ENCODE peak calls at places on chromosomes 3 and 15, in ten cellular contexts. One of them, this sample, is unnamed.

GRCh38 chr15:54082836-54083492 is 104.7 kb downstream of the UNC13C start:
- DNase-seq in activated CD8-positive, alpha-beta memory T cell treated with anti-CD3 and anti-CD28 coated beads for 1 hour: no peak
- DNase-seq in aorta: no peak
- DNase-seq in LoVo: no peak
- DNase-seq in A172: no peak
- DNase-seq in dorsolateral prefrontal cortex: no peak
- DNase-seq in gastrocnemius medialis: no peak
- DNase-seq in renal cortical epithelial cell: peak
- DNase-seq in bronchial epithelial cell: peak
- DNase-seq in stimulated activated CD8-positive, alpha-beta memory T cell treated with anti-CD3 and anti-CD28 coated beads, Interleukin-15, amount 100 ng/mL, for 1 hour: no peak
- DNase-seq in this sample: peak

GRCh38 chr3:71369733-71370391 is 213.7 kb downstream of the FOXP1 start:
- DNase-seq in stimulated activated CD8-positive, alpha-beta memory T cell treated with anti-CD3 and anti-CD28 coated beads, Interleukin-15, amount 100 ng/mL, for 1 hour: no peak
- DNase-seq in dorsolateral prefrontal cortex: no peak
- DNase-seq in aorta: no peak
- DNase-seq in bronchial epithelial cell: no peak
- DNase-seq in renal cortical epithelial cell: peak
- DNase-seq in LoVo: no peak
- DNase-seq in gastrocnemius medialis: no peak
- DNase-seq in A172: no peak
- DNase-seq in activated CD8-positive, alpha-beta memory T cell treated with anti-CD3 and anti-CD28 coated beads for 1 hour: no peak
- DNase-seq in this sample: no peak

GRCh38 chr3:65672876-65673815 is 365.6 kb downstream of the MAGI1 start:
- DNase-seq in stimulated activated CD8-positive, alpha-beta memory T cell treated with anti-CD3 and anti-CD28 coated beads, Interleukin-15, amount 100 ng/mL, for 1 hour: no peak
- DNase-seq in gastrocnemius medialis: peak
- DNase-seq in LoVo: peak
- DNase-seq in bronchial epithelial cell: peak
- DNase-seq in A172: peak
- DNase-seq in renal cortical epithelial cell: peak
- DNase-seq in dorsolateral prefrontal cortex: peak
- DNase-seq in aorta: peak
- DNase-seq in activated CD8-positive, alpha-beta memory T cell treated with anti-CD3 and anti-CD28 coated beads for 1 hour: no peak
- DNase-seq in this sample: no peak

GRCh38 chr3:37940242-37940908 is 50.2 kb upstream of the VILL start:
- DNase-seq in dorsolateral prefrontal cortex: no peak
- DNase-seq in gastrocnemius medialis: no peak
- DNase-seq in bronchial epithelial cell: no peak
- DNase-seq in A172: no peak
- DNase-seq in LoVo: no peak
- DNase-seq in aorta: no peak
- DNase-seq in renal cortical epithelial cell: no peak
- DNase-seq in stimulated activated CD8-positive, alpha-beta memory T cell treated with anti-CD3 and anti-CD28 coated beads, Interleukin-15, amount 100 ng/mL, for 1 hour: no peak
- DNase-seq in activated CD8-positive, alpha-beta memory T cell treated with anti-CD3 and anti-CD28 coated beads for 1 hour: no peak
- DNase-seq in this sample: no peak

GRCh38 chr15:25410649-25411048 is 28.2 kb downstream of the UBE3A start:
- DNase-seq in stimulated activated CD8-positive, alpha-beta memory T cell treated with anti-CD3 and anti-CD28 coated beads, Interleukin-15, amount 100 ng/mL, for 1 hour: no peak
- DNase-seq in aorta: no peak
- DNase-seq in renal cortical epithelial cell: no peak
- DNase-seq in bronchial epithelial cell: peak
- DNase-seq in activated CD8-positive, alpha-beta memory T cell treated with anti-CD3 and anti-CD28 coated beads for 1 hour: no peak
- DNase-seq in dorsolateral prefrontal cortex: no peak
- DNase-seq in gastrocnemius medialis: no peak
- DNase-seq in LoVo: no peak
- DNase-seq in A172: no peak
- DNase-seq in this sample: no peak

GRCh38 chr3:80519436-80519835 is 751.6 kb upstream of the ROBO1 start:
- DNase-seq in LoVo: no peak
- DNase-seq in dorsolateral prefrontal cortex: no peak
- DNase-seq in A172: no peak
- DNase-seq in renal cortical epithelial cell: no peak
- DNase-seq in bronchial epithelial cell: no peak
- DNase-seq in gastrocnemius medialis: no peak
- DNase-seq in aorta: no peak
- DNase-seq in stimulated activated CD8-positive, alpha-beta memory T cell treated with anti-CD3 and anti-CD28 coated beads, Interleukin-15, amount 100 ng/mL, for 1 hour: no peak
- DNase-seq in activated CD8-positive, alpha-beta memory T cell treated with anti-CD3 and anti-CD28 coated beads for 1 hour: no peak
- DNase-seq in this sample: no peak

GRCh38 chr3:170953736-170954135 is 45.3 kb upstream of the EIF5A2 start:
- DNase-seq in dorsolateral prefrontal cortex: peak
- DNase-seq in gastrocnemius medialis: no peak
- DNase-seq in stimulated activated CD8-positive, alpha-beta memory T cell treated with anti-CD3 and anti-CD28 coated beads, Interleukin-15, amount 100 ng/mL, for 1 hour: no peak
- DNase-seq in renal cortical epithelial cell: no peak
- DNase-seq in LoVo: no peak
- DNase-seq in activated CD8-positive, alpha-beta memory T cell treated with anti-CD3 and anti-CD28 coated beads for 1 hour: no peak
- DNase-seq in bronchial epithelial cell: no peak
- DNase-seq in aorta: no peak
- DNase-seq in A172: no peak
- DNase-seq in this sample: no peak

GRCh38 chr3:111735271-111735758 is 123.8 kb upstream of the PHLDB2 start:
- DNase-seq in stimulated activated CD8-positive, alpha-beta memory T cell treated with anti-CD3 and anti-CD28 coated beads, Interleukin-15, amount 100 ng/mL, for 1 hour: no peak
- DNase-seq in LoVo: peak
- DNase-seq in renal cortical epithelial cell: peak
- DNase-seq in gastrocnemius medialis: no peak
- DNase-seq in aorta: no peak
- DNase-seq in activated CD8-positive, alpha-beta memory T cell treated with anti-CD3 and anti-CD28 coated beads for 1 hour: no peak
- DNase-seq in dorsolateral prefrontal cortex: no peak
- DNase-seq in A172: peak
- DNase-seq in bronchial epithelial cell: peak
- DNase-seq in this sample: no peak

GRCh38 chr15:39195988-39196486 is 384.8 kb upstream of the THBS1 start:
- DNase-seq in LoVo: peak
- DNase-seq in renal cortical epithelial cell: peak
- DNase-seq in stimulated activated CD8-positive, alpha-beta memory T cell treated with anti-CD3 and anti-CD28 coated beads, Interleukin-15, amount 100 ng/mL, for 1 hour: no peak
- DNase-seq in A172: peak
- DNase-seq in activated CD8-positive, alpha-beta memory T cell treated with anti-CD3 and anti-CD28 coated beads for 1 hour: no peak
- DNase-seq in gastrocnemius medialis: no peak
- DNase-seq in dorsolateral prefrontal cortex: no peak
- DNase-seq in bronchial epithelial cell: peak
- DNase-seq in aorta: no peak
- DNase-seq in this sample: no peak

GRCh38 chr15:80059786-80060489 is 462 bp downstream of the ZFAND6 start:
- DNase-seq in gastrocnemius medialis: no peak
- DNase-seq in activated CD8-positive, alpha-beta memory T cell treated with anti-CD3 and anti-CD28 coated beads for 1 hour: peak
- DNase-seq in LoVo: peak
- DNase-seq in bronchial epithelial cell: no peak
- DNase-seq in dorsolateral prefrontal cortex: no peak
- DNase-seq in aorta: no peak
- DNase-seq in renal cortical epithelial cell: no peak
- DNase-seq in stimulated activated CD8-positive, alpha-beta memory T cell treated with anti-CD3 and anti-CD28 coated beads, Interleukin-15, amount 100 ng/mL, for 1 hour: no peak
- DNase-seq in A172: peak
- DNase-seq in this sample: no peak

GRCh38 chr3:3097958-3098357 is 12.2 kb downstream of the IL5RA start:
- DNase-seq in bronchial epithelial cell: no peak
- DNase-seq in stimulated activated CD8-positive, alpha-beta memory T cell treated with anti-CD3 and anti-CD28 coated beads, Interleukin-15, amount 100 ng/mL, for 1 hour: no peak
- DNase-seq in LoVo: no peak
- DNase-seq in gastrocnemius medialis: no peak
- DNase-seq in A172: no peak
- DNase-seq in activated CD8-positive, alpha-beta memory T cell treated with anti-CD3 and anti-CD28 coated beads for 1 hour: no peak
- DNase-seq in aorta: no peak
- DNase-seq in dorsolateral prefrontal cortex: no peak
- DNase-seq in renal cortical epithelial cell: no peak
- DNase-seq in this sample: no peak

GRCh38 chr15:40055576-40056293 is 16.8 kb upstream of the SRP14 start:
- DNase-seq in A172: no peak
- DNase-seq in bronchial epithelial cell: no peak
- DNase-seq in stimulated activated CD8-positive, alpha-beta memory T cell treated with anti-CD3 and anti-CD28 coated beads, Interleukin-15, amount 100 ng/mL, for 1 hour: no peak
- DNase-seq in aorta: no peak
- DNase-seq in activated CD8-positive, alpha-beta memory T cell treated with anti-CD3 and anti-CD28 coated beads for 1 hour: no peak
- DNase-seq in gastrocnemius medialis: peak
- DNase-seq in LoVo: no peak
- DNase-seq in dorsolateral prefrontal cortex: no peak
- DNase-seq in renal cortical epithelial cell: no peak
- DNase-seq in this sample: no peak

GRCh38 chr3:70120360-70120966 is 120.9 kb downstream of the SAMMSON start:
- DNase-seq in aorta: peak
- DNase-seq in LoVo: peak
- DNase-seq in bronchial epithelial cell: peak
- DNase-seq in A172: peak
- DNase-seq in renal cortical epithelial cell: peak
- DNase-seq in activated CD8-positive, alpha-beta memory T cell treated with anti-CD3 and anti-CD28 coated beads for 1 hour: no peak
- DNase-seq in gastrocnemius medialis: peak
- DNase-seq in stimulated activated CD8-positive, alpha-beta memory T cell treated with anti-CD3 and anti-CD28 coated beads, Interleukin-15, amount 100 ng/mL, for 1 hour: peak
- DNase-seq in dorsolateral prefrontal cortex: no peak
- DNase-seq in this sample: peak

GRCh38 chr3:45547202-45547701 is 47.3 kb upstream of the LIMD1 start:
- DNase-seq in aorta: peak
- DNase-seq in stimulated activated CD8-positive, alpha-beta memory T cell treated with anti-CD3 and anti-CD28 coated beads, Interleukin-15, amount 100 ng/mL, for 1 hour: no peak
- DNase-seq in LoVo: no peak
- DNase-seq in dorsolateral prefrontal cortex: no peak
- DNase-seq in A172: no peak
- DNase-seq in renal cortical epithelial cell: no peak
- DNase-seq in bronchial epithelial cell: no peak
- DNase-seq in activated CD8-positive, alpha-beta memory T cell treated with anti-CD3 and anti-CD28 coated beads for 1 hour: no peak
- DNase-seq in gastrocnemius medialis: peak
- DNase-seq in this sample: no peak

GRCh38 chr15:29924750-29925149 is 102.5 kb upstream of the TJP1 start:
- DNase-seq in renal cortical epithelial cell: peak
- DNase-seq in bronchial epithelial cell: peak
- DNase-seq in aorta: peak
- DNase-seq in LoVo: peak
- DNase-seq in stimulated activated CD8-positive, alpha-beta memory T cell treated with anti-CD3 and anti-CD28 coated beads, Interleukin-15, amount 100 ng/mL, for 1 hour: no peak
- DNase-seq in gastrocnemius medialis: no peak
- DNase-seq in activated CD8-positive, alpha-beta memory T cell treated with anti-CD3 and anti-CD28 coated beads for 1 hour: no peak
- DNase-seq in dorsolateral prefrontal cortex: no peak
- DNase-seq in A172: peak
- DNase-seq in this sample: no peak

GRCh38 chr15:40471778-40472130 is 970 bp downstream of the CHST14 start:
- DNase-seq in renal cortical epithelial cell: peak
- DNase-seq in aorta: no peak
- DNase-seq in gastrocnemius medialis: no peak
- DNase-seq in stimulated activated CD8-positive, alpha-beta memory T cell treated with anti-CD3 and anti-CD28 coated beads, Interleukin-15, amount 100 ng/mL, for 1 hour: no peak
- DNase-seq in LoVo: peak
- DNase-seq in dorsolateral prefrontal cortex: no peak
- DNase-seq in A172: peak
- DNase-seq in activated CD8-positive, alpha-beta memory T cell treated with anti-CD3 and anti-CD28 coated beads for 1 hour: no peak
- DNase-seq in bronchial epithelial cell: no peak
- DNase-seq in this sample: peak

GRCh38 chr3:55519016-55519415 is 31.9 kb upstream of the WNT5A start:
- DNase-seq in dorsolateral prefrontal cortex: no peak
- DNase-seq in gastrocnemius medialis: no peak
- DNase-seq in aorta: no peak
- DNase-seq in LoVo: no peak
- DNase-seq in renal cortical epithelial cell: peak
- DNase-seq in bronchial epithelial cell: peak
- DNase-seq in stimulated activated CD8-positive, alpha-beta memory T cell treated with anti-CD3 and anti-CD28 coated beads, Interleukin-15, amount 100 ng/mL, for 1 hour: no peak
- DNase-seq in activated CD8-positive, alpha-beta memory T cell treated with anti-CD3 and anti-CD28 coated beads for 1 hour: no peak
- DNase-seq in A172: no peak
- DNase-seq in this sample: no peak

GRCh38 chr15:66703540-66703941 is 1.5 kb downstream of the SMAD6 start:
- DNase-seq in dorsolateral prefrontal cortex: no peak
- DNase-seq in A172: no peak
- DNase-seq in stimulated activated CD8-positive, alpha-beta memory T cell treated with anti-CD3 and anti-CD28 coated beads, Interleukin-15, amount 100 ng/mL, for 1 hour: no peak
- DNase-seq in LoVo: peak
- DNase-seq in renal cortical epithelial cell: no peak
- DNase-seq in gastrocnemius medialis: peak
- DNase-seq in activated CD8-positive, alpha-beta memory T cell treated with anti-CD3 and anti-CD28 coated beads for 1 hour: no peak
- DNase-seq in bronchial epithelial cell: no peak
- DNase-seq in aorta: peak
- DNase-seq in this sample: peak

GRCh38 chr15:40137907-40138570 is 22.8 kb upstream of the BUB1B start:
- DNase-seq in stimulated activated CD8-positive, alpha-beta memory T cell treated with anti-CD3 and anti-CD28 coated beads, Interleukin-15, amount 100 ng/mL, for 1 hour: no peak
- DNase-seq in renal cortical epithelial cell: no peak
- DNase-seq in bronchial epithelial cell: no peak
- DNase-seq in activated CD8-positive, alpha-beta memory T cell treated with anti-CD3 and anti-CD28 coated beads for 1 hour: no peak
- DNase-seq in gastrocnemius medialis: no peak
- DNase-seq in A172: no peak
- DNase-seq in LoVo: no peak
- DNase-seq in aorta: no peak
- DNase-seq in dorsolateral prefrontal cortex: no peak
- DNase-seq in this sample: no peak

GRCh38 chr15:81253846-81254245 is 57.2 kb downstream of the IL16 start:
- DNase-seq in LoVo: no peak
- DNase-seq in aorta: no peak
- DNase-seq in bronchial epithelial cell: no peak
- DNase-seq in A172: no peak
- DNase-seq in activated CD8-positive, alpha-beta memory T cell treated with anti-CD3 and anti-CD28 coated beads for 1 hour: no peak
- DNase-seq in stimulated activated CD8-positive, alpha-beta memory T cell treated with anti-CD3 and anti-CD28 coated beads, Interleukin-15, amount 100 ng/mL, for 1 hour: no peak
- DNase-seq in renal cortical epithelial cell: no peak
- DNase-seq in gastrocnemius medialis: no peak
- DNase-seq in dorsolateral prefrontal cortex: no peak
- DNase-seq in this sample: no peak

GRCh38 chr3:112640333-112640863 is 545 bp downstream of the CCDC80 start:
- DNase-seq in stimulated activated CD8-positive, alpha-beta memory T cell treated with anti-CD3 and anti-CD28 coated beads, Interleukin-15, amount 100 ng/mL, for 1 hour: no peak
- DNase-seq in dorsolateral prefrontal cortex: no peak
- DNase-seq in LoVo: no peak
- DNase-seq in renal cortical epithelial cell: peak
- DNase-seq in activated CD8-positive, alpha-beta memory T cell treated with anti-CD3 and anti-CD28 coated beads for 1 hour: no peak
- DNase-seq in aorta: no peak
- DNase-seq in gastrocnemius medialis: no peak
- DNase-seq in A172: peak
- DNase-seq in bronchial epithelial cell: peak
- DNase-seq in this sample: no peak

GRCh38 chr3:31029756-31030155 is 135.3 kb upstream of the GADL1 start:
- DNase-seq in dorsolateral prefrontal cortex: no peak
- DNase-seq in LoVo: no peak
- DNase-seq in renal cortical epithelial cell: peak
- DNase-seq in stimulated activated CD8-positive, alpha-beta memory T cell treated with anti-CD3 and anti-CD28 coated beads, Interleukin-15, amount 100 ng/mL, for 1 hour: no peak
- DNase-seq in aorta: no peak
- DNase-seq in gastrocnemius medialis: no peak
- DNase-seq in activated CD8-positive, alpha-beta memory T cell treated with anti-CD3 and anti-CD28 coated beads for 1 hour: no peak
- DNase-seq in bronchial epithelial cell: no peak
- DNase-seq in A172: no peak
- DNase-seq in this sample: no peak

GRCh38 chr3:105130911-105131310 is 235.8 kb upstream of the ALCAM start:
- DNase-seq in stimulated activated CD8-positive, alpha-beta memory T cell treated with anti-CD3 and anti-CD28 coated beads, Interleukin-15, amount 100 ng/mL, for 1 hour: no peak
- DNase-seq in renal cortical epithelial cell: no peak
- DNase-seq in aorta: no peak
- DNase-seq in LoVo: no peak
- DNase-seq in activated CD8-positive, alpha-beta memory T cell treated with anti-CD3 and anti-CD28 coated beads for 1 hour: no peak
- DNase-seq in dorsolateral prefrontal cortex: no peak
- DNase-seq in gastrocnemius medialis: no peak
- DNase-seq in bronchial epithelial cell: no peak
- DNase-seq in A172: no peak
- DNase-seq in this sample: no peak

GRCh38 chr15:92365079-92365478 is 28.6 kb upstream of the ST8SIA2 start:
- DNase-seq in aorta: no peak
- DNase-seq in bronchial epithelial cell: peak
- DNase-seq in stimulated activated CD8-positive, alpha-beta memory T cell treated with anti-CD3 and anti-CD28 coated beads, Interleukin-15, amount 100 ng/mL, for 1 hour: no peak
- DNase-seq in activated CD8-positive, alpha-beta memory T cell treated with anti-CD3 and anti-CD28 coated beads for 1 hour: no peak
- DNase-seq in gastrocnemius medialis: no peak
- DNase-seq in dorsolateral prefrontal cortex: no peak
- DNase-seq in A172: peak
- DNase-seq in LoVo: no peak
- DNase-seq in renal cortical epithelial cell: peak
- DNase-seq in this sample: no peak

GRCh38 chr3:149363053-149363452 is 14.4 kb downstream of the TM4SF1 start:
- DNase-seq in dorsolateral prefrontal cortex: no peak
- DNase-seq in aorta: no peak
- DNase-seq in renal cortical epithelial cell: peak
- DNase-seq in activated CD8-positive, alpha-beta memory T cell treated with anti-CD3 and anti-CD28 coated beads for 1 hour: no peak
- DNase-seq in gastrocnemius medialis: no peak
- DNase-seq in A172: no peak
- DNase-seq in bronchial epithelial cell: peak
- DNase-seq in LoVo: no peak
- DNase-seq in stimulated activated CD8-positive, alpha-beta memory T cell treated with anti-CD3 and anti-CD28 coated beads, Interleukin-15, amount 100 ng/mL, for 1 hour: no peak
- DNase-seq in this sample: no peak

GRCh38 chr3:28606283-28606682 is 257.7 kb upstream of the AZI2 start:
- DNase-seq in LoVo: no peak
- DNase-seq in A172: no peak
- DNase-seq in stimulated activated CD8-positive, alpha-beta memory T cell treated with anti-CD3 and anti-CD28 coated beads, Interleukin-15, amount 100 ng/mL, for 1 hour: no peak
- DNase-seq in activated CD8-positive, alpha-beta memory T cell treated with anti-CD3 and anti-CD28 coated beads for 1 hour: no peak
- DNase-seq in gastrocnemius medialis: no peak
- DNase-seq in renal cortical epithelial cell: no peak
- DNase-seq in aorta: no peak
- DNase-seq in dorsolateral prefrontal cortex: no peak
- DNase-seq in bronchial epithelial cell: no peak
- DNase-seq in this sample: no peak

GRCh38 chr15:26392956-26393355 is 379.9 kb downstream of the GABRB3 start:
- DNase-seq in gastrocnemius medialis: no peak
- DNase-seq in LoVo: no peak
- DNase-seq in activated CD8-positive, alpha-beta memory T cell treated with anti-CD3 and anti-CD28 coated beads for 1 hour: no peak
- DNase-seq in dorsolateral prefrontal cortex: no peak
- DNase-seq in bronchial epithelial cell: no peak
- DNase-seq in renal cortical epithelial cell: no peak
- DNase-seq in A172: no peak
- DNase-seq in stimulated activated CD8-positive, alpha-beta memory T cell treated with anti-CD3 and anti-CD28 coated beads, Interleukin-15, amount 100 ng/mL, for 1 hour: no peak
- DNase-seq in aorta: no peak
- DNase-seq in this sample: no peak

GRCh38 chr3:48560648-48561018 is 2.9 kb downstream of the UCN2 start:
- DNase-seq in LoVo: no peak
- DNase-seq in dorsolateral prefrontal cortex: no peak
- DNase-seq in A172: peak
- DNase-seq in gastrocnemius medialis: peak
- DNase-seq in bronchial epithelial cell: no peak
- DNase-seq in aorta: peak
- DNase-seq in stimulated activated CD8-positive, alpha-beta memory T cell treated with anti-CD3 and anti-CD28 coated beads, Interleukin-15, amount 100 ng/mL, for 1 hour: no peak
- DNase-seq in activated CD8-positive, alpha-beta memory T cell treated with anti-CD3 and anti-CD28 coated beads for 1 hour: no peak
- DNase-seq in renal cortical epithelial cell: no peak
- DNase-seq in this sample: no peak